ENCODE peak calls at places on chromosomes 12 and 14, in four cellular contexts. One of them, this sample, is unnamed.

GRCh38 chr14:61460853-61461611 is 139.7 kb downstream of the PRKCH start:
- DNase-seq in IMR-90: peak
- DNase-seq in heart left ventricle: no peak
- DNase-seq in WERI-Rb-1: no peak
- DNase-seq in this sample: peak

GRCh38 chr12:23770202-23770938 is 179.1 kb downstream of the SOX5 start:
- DNase-seq in heart left ventricle: no peak
- DNase-seq in WERI-Rb-1: no peak
- DNase-seq in IMR-90: no peak
- DNase-seq in this sample: no peak

GRCh38 chr12:121513464-121514183 is 67.2 kb downstream of the KDM2B start:
- DNase-seq in IMR-90: no peak
- DNase-seq in WERI-Rb-1: peak
- DNase-seq in heart left ventricle: no peak
- DNase-seq in this sample: no peak

GRCh38 chr14:96091149-96091693 is 52.1 kb downstream of the C14orf132 start:
- DNase-seq in IMR-90: no peak
- DNase-seq in WERI-Rb-1: peak
- DNase-seq in heart left ventricle: no peak
- DNase-seq in this sample: no peak

GRCh38 chr12:125786143-125786542 is 720.9 kb downstream of the AACS start:
- DNase-seq in WERI-Rb-1: no peak
- DNase-seq in IMR-90: no peak
- DNase-seq in heart left ventricle: no peak
- DNase-seq in this sample: no peak

GRCh38 chr14:101927859-101928258 is 36.5 kb upstream of the DYNC1H1 start:
- DNase-seq in heart left ventricle: peak
- DNase-seq in WERI-Rb-1: no peak
- DNase-seq in IMR-90: peak
- DNase-seq in this sample: no peak

GRCh38 chr14:31726337-31726736 is 165.1 kb downstream of the NUBPL start:
- DNase-seq in IMR-90: no peak
- DNase-seq in heart left ventricle: no peak
- DNase-seq in WERI-Rb-1: no peak
- DNase-seq in this sample: no peak

GRCh38 chr12:76946451-76946850 is 67.6 kb upstream of the CSRP2 start:
- DNase-seq in WERI-Rb-1: no peak
- DNase-seq in heart left ventricle: no peak
- DNase-seq in IMR-90: no peak
- DNase-seq in this sample: no peak

GRCh38 chr14:97077253-97077653 is 280.1 kb downstream of the VRK1 start:
- DNase-seq in WERI-Rb-1: no peak
- DNase-seq in IMR-90: no peak
- DNase-seq in heart left ventricle: peak
- DNase-seq in this sample: peak

GRCh38 chr12:44846826-44847225 is 29.3 kb downstream of the NELL2 start:
- DNase-seq in WERI-Rb-1: no peak
- DNase-seq in heart left ventricle: no peak
- DNase-seq in IMR-90: no peak
- DNase-seq in this sample: no peak

GRCh38 chr12:57983150-57983857 is 41.9 kb downstream of the ATP23 start:
- DNase-seq in IMR-90: peak
- DNase-seq in heart left ventricle: peak
- DNase-seq in WERI-Rb-1: peak
- DNase-seq in this sample: peak

GRCh38 chr12:49909826-49910225 is 6.1 kb upstream of the FAIM2 start:
- DNase-seq in WERI-Rb-1: no peak
- DNase-seq in IMR-90: peak
- DNase-seq in heart left ventricle: no peak
- DNase-seq in this sample: no peak

GRCh38 chr14:61326847-61327246 is 5.5 kb downstream of the PRKCH start:
- DNase-seq in IMR-90: no peak
- DNase-seq in WERI-Rb-1: no peak
- DNase-seq in heart left ventricle: peak
- DNase-seq in this sample: no peak

GRCh38 chr12:3698218-3698974 is 54.5 kb downstream of the CRACR2A start:
- DNase-seq in WERI-Rb-1: peak
- DNase-seq in heart left ventricle: no peak
- DNase-seq in IMR-90: peak
- DNase-seq in this sample: peak

GRCh38 chr14:103070263-103070885 is 13.0 kb upstream of the CDC42BPB start:
- DNase-seq in heart left ventricle: no peak
- DNase-seq in WERI-Rb-1: no peak
- DNase-seq in IMR-90: no peak
- DNase-seq in this sample: no peak

GRCh38 chr14:100486025-100486828 is 101.0 kb downstream of the BEGAIN start:
- DNase-seq in IMR-90: peak
- DNase-seq in WERI-Rb-1: peak
- DNase-seq in heart left ventricle: peak
- DNase-seq in this sample: no peak

GRCh38 chr12:110042260-110042659 is 6.1 kb downstream of the C12orf76 start:
- DNase-seq in IMR-90: no peak
- DNase-seq in WERI-Rb-1: no peak
- DNase-seq in heart left ventricle: peak
- DNase-seq in this sample: no peak

GRCh38 chr12:110048242-110049027 is at the start of gene C12orf76:
- DNase-seq in WERI-Rb-1: peak
- DNase-seq in IMR-90: peak
- DNase-seq in heart left ventricle: peak
- DNase-seq in this sample: peak

GRCh38 chr12:110046451-110047187 is 1.7 kb downstream of the C12orf76 start:
- DNase-seq in heart left ventricle: no peak
- DNase-seq in WERI-Rb-1: no peak
- DNase-seq in IMR-90: no peak
- DNase-seq in this sample: no peak

GRCh38 chr12:110050927-110051326 is 2.6 kb upstream of the C12orf76 start:
- DNase-seq in heart left ventricle: no peak
- DNase-seq in IMR-90: no peak
- DNase-seq in WERI-Rb-1: no peak
- DNase-seq in this sample: no peak

DNA sequence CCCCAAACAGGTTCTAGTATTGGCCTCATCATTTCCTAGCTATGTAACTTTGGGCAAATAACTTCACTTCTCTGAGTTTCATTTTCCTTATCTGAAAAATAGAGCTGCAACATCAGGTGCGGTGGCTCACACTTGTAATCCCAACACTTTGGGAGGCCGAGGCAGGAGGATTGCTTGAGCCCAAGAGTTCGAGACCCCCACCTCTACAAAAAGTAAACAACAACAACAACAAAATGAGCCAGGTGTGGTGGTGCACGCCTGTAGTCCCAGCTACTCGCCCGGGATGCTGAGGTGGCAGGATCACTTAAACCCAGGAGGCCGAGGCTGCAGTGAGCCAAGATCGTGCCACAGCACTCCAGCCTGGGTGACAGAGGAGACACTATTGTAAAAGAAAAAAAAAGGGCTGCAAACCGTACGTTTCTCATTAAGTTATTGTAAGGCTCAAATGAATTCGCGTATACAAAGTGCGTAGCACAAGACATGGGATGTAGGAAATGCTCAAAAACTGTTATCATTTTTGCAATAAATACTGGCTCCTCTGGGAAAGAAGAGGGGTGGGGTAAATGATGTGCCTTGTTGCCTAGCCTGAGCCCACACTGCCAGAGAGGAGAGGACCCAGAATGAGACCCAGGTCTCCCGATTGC is 903 bp downstream of the C12orf76 start:
- DNase-seq in IMR-90: no peak
- DNase-seq in WERI-Rb-1: no peak
- DNase-seq in heart left ventricle: no peak
- DNase-seq in this sample: no peak
- H3K27ac ChIP-seq in IMR-90: peak
- H3K27ac ChIP-seq in WERI-Rb-1: no peak
- H3K27ac ChIP-seq in heart left ventricle: no peak
- H3K27ac ChIP-seq in this sample: no peak

DNA sequence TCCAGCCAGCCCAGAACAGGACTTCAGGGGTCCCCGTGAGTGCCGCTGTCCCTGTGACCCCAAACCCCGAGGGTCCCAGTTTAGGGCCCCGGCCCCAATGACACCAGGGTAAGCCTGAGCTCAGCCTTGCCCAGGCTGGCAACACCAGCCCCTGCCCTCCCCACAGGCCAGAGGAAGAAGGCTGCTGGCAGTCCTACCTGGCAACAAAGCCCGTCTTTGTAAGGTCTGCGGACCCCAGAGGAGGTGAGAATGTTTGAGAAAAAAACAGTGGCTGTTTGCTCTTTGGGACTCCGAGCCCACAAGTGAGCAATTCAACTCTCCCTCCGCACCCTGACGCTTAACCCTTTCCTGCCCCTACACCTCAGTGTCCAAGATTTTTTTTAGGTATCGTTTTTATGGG is 1.7 kb downstream of the CDK2AP1 start:
- DNase-seq in IMR-90: no peak
- DNase-seq in heart left ventricle: no peak
- DNase-seq in WERI-Rb-1: no peak
- DNase-seq in this sample: no peak
- H3K27ac ChIP-seq in IMR-90: peak
- H3K27ac ChIP-seq in heart left ventricle: peak
- H3K27ac ChIP-seq in WERI-Rb-1: peak
- H3K27ac ChIP-seq in this sample: peak

DNA sequence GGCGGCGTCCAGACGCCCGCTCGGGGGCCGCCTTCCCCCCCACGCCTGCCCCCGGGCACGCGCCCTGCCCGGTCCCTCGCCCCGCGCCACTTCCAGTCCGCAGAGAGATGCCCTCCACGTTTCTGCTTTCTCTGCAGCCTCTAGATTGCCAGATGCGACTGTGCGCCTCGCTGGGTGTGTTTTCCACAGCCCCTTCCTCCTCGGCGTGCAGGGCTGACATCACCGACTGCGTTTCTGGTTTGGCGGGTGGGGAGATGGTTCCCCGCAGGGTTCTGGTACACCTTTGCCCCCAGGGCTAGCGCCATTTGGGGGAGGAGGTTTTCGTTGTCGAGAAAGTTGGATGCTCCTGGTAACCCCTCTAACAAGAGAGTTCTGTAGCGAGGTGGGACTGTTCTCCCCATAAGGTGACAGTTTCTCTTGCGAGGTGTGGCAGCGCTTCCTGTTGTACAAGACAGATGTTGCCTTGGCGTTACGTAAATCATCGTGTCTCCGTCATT is 1.5 kb downstream of the CALM1 start:
- DNase-seq in WERI-Rb-1: peak
- DNase-seq in IMR-90: no peak
- DNase-seq in heart left ventricle: peak
- DNase-seq in this sample: no peak
- H3K27ac ChIP-seq in WERI-Rb-1: no peak
- H3K27ac ChIP-seq in IMR-90: peak
- H3K27ac ChIP-seq in heart left ventricle: peak
- H3K27ac ChIP-seq in this sample: peak

GRCh38 chr12:32522322-32523221 is 123.2 kb downstream of the FGD4 start:
- DNase-seq in WERI-Rb-1: no peak
- DNase-seq in heart left ventricle: no peak
- DNase-seq in IMR-90: no peak
- DNase-seq in this sample: no peak
- H3K27ac ChIP-seq in WERI-Rb-1: no peak
- H3K27ac ChIP-seq in heart left ventricle: peak
- H3K27ac ChIP-seq in IMR-90: no peak
- H3K27ac ChIP-seq in this sample: no peak

GRCh38 chr14:83255015-83255726 is 1721.5 kb upstream of the SEL1L start:
- DNase-seq in WERI-Rb-1: no peak
- DNase-seq in IMR-90: peak
- DNase-seq in heart left ventricle: no peak
- DNase-seq in this sample: no peak
- H3K27ac ChIP-seq in WERI-Rb-1: no peak
- H3K27ac ChIP-seq in IMR-90: no peak
- H3K27ac ChIP-seq in heart left ventricle: no peak
- H3K27ac ChIP-seq in this sample: no peak

This sample was measured in epithelial cell of prostate.